ENCODE peak calls at places on chromosomes 4 and X, in eight cellular contexts. One of them, this sample, is unnamed.

GRCh38 chrX:35890699-35891098 is 28.8 kb upstream of the CFAP47 start:
- DNase-seq in psoas muscle: no peak
- DNase-seq in PC-3: peak
- DNase-seq in upper lobe of left lung: no peak
- DNase-seq in cardiac muscle cell: peak
- DNase-seq in right atrium auricular region: no peak
- DNase-seq in choroid plexus epithelial cell: peak
- DNase-seq in neural crest cell: no peak
- DNase-seq in this sample: peak

GRCh38 chrX:128781506-128781905 is 729.3 kb upstream of the ACTRT1 start:
- DNase-seq in psoas muscle: no peak
- DNase-seq in PC-3: peak
- DNase-seq in upper lobe of left lung: no peak
- DNase-seq in cardiac muscle cell: peak
- DNase-seq in right atrium auricular region: no peak
- DNase-seq in choroid plexus epithelial cell: peak
- DNase-seq in neural crest cell: peak
- DNase-seq in this sample: peak

GRCh38 chr4:98662619-98663225 is 4.3 kb upstream of the TSPAN5 start:
- DNase-seq in psoas muscle: no peak
- DNase-seq in PC-3: peak
- DNase-seq in upper lobe of left lung: no peak
- DNase-seq in cardiac muscle cell: no peak
- DNase-seq in right atrium auricular region: no peak
- DNase-seq in choroid plexus epithelial cell: no peak
- DNase-seq in neural crest cell: no peak
- DNase-seq in this sample: no peak

GRCh38 chr4:24659241-24659961 is 75.0 kb upstream of the DHX15 start:
- DNase-seq in psoas muscle: no peak
- DNase-seq in PC-3: peak
- DNase-seq in upper lobe of left lung: no peak
- DNase-seq in cardiac muscle cell: no peak
- DNase-seq in right atrium auricular region: no peak
- DNase-seq in choroid plexus epithelial cell: no peak
- DNase-seq in neural crest cell: no peak
- DNase-seq in this sample: no peak

GRCh38 chr4:129362685-129363274 is 266.8 kb downstream of the C4orf33 start:
- DNase-seq in psoas muscle: no peak
- DNase-seq in PC-3: peak
- DNase-seq in upper lobe of left lung: no peak
- DNase-seq in cardiac muscle cell: peak
- DNase-seq in right atrium auricular region: no peak
- DNase-seq in choroid plexus epithelial cell: peak
- DNase-seq in neural crest cell: peak
- DNase-seq in this sample: peak

GRCh38 chrX:10356979-10357378 is 200.2 kb downstream of the CLCN4 start:
- DNase-seq in psoas muscle: no peak
- DNase-seq in PC-3: peak
- DNase-seq in upper lobe of left lung: no peak
- DNase-seq in cardiac muscle cell: no peak
- DNase-seq in right atrium auricular region: no peak
- DNase-seq in choroid plexus epithelial cell: no peak
- DNase-seq in neural crest cell: no peak
- DNase-seq in this sample: no peak

GRCh38 chr4:141314627-141315026 is 93.9 kb downstream of the ZNF330 start:
- DNase-seq in psoas muscle: no peak
- DNase-seq in PC-3: no peak
- DNase-seq in upper lobe of left lung: no peak
- DNase-seq in cardiac muscle cell: no peak
- DNase-seq in right atrium auricular region: no peak
- DNase-seq in choroid plexus epithelial cell: no peak
- DNase-seq in neural crest cell: no peak
- DNase-seq in this sample: no peak

GRCh38 chr4:82613111-82613510 is 51.3 kb upstream of the TMEM150C start:
- DNase-seq in psoas muscle: no peak
- DNase-seq in PC-3: no peak
- DNase-seq in upper lobe of left lung: no peak
- DNase-seq in cardiac muscle cell: no peak
- DNase-seq in right atrium auricular region: no peak
- DNase-seq in choroid plexus epithelial cell: no peak
- DNase-seq in neural crest cell: no peak
- DNase-seq in this sample: no peak

GRCh38 chrX:12245650-12246645 is 107.7 kb downstream of the FRMPD4 start:
- DNase-seq in psoas muscle: no peak
- DNase-seq in PC-3: peak
- DNase-seq in upper lobe of left lung: no peak
- DNase-seq in cardiac muscle cell: no peak
- DNase-seq in right atrium auricular region: no peak
- DNase-seq in choroid plexus epithelial cell: peak
- DNase-seq in neural crest cell: no peak
- DNase-seq in this sample: no peak

GRCh38 chr4:3362431-3363287 is 69.8 kb downstream of the RGS12 start:
- DNase-seq in psoas muscle: no peak
- DNase-seq in PC-3: no peak
- DNase-seq in upper lobe of left lung: no peak
- DNase-seq in cardiac muscle cell: no peak
- DNase-seq in right atrium auricular region: peak
- DNase-seq in choroid plexus epithelial cell: no peak
- DNase-seq in neural crest cell: no peak
- DNase-seq in this sample: no peak

GRCh38 chrX:129726307-129727111 is 12.3 kb upstream of the XPNPEP2 start:
- DNase-seq in psoas muscle: peak
- DNase-seq in PC-3: peak
- DNase-seq in upper lobe of left lung: no peak
- DNase-seq in cardiac muscle cell: peak
- DNase-seq in right atrium auricular region: peak
- DNase-seq in choroid plexus epithelial cell: peak
- DNase-seq in neural crest cell: peak
- DNase-seq in this sample: peak

GRCh38 chr4:200936-201335 is 76.6 kb downstream of the ZNF718 start:
- DNase-seq in psoas muscle: no peak
- DNase-seq in PC-3: no peak
- DNase-seq in upper lobe of left lung: no peak
- DNase-seq in cardiac muscle cell: no peak
- DNase-seq in right atrium auricular region: no peak
- DNase-seq in choroid plexus epithelial cell: no peak
- DNase-seq in neural crest cell: no peak
- DNase-seq in this sample: no peak

GRCh38 chr4:2723751-2724150 is 32.4 kb downstream of the TNIP2 start:
- DNase-seq in psoas muscle: no peak
- DNase-seq in PC-3: no peak
- DNase-seq in upper lobe of left lung: no peak
- DNase-seq in cardiac muscle cell: no peak
- DNase-seq in right atrium auricular region: no peak
- DNase-seq in choroid plexus epithelial cell: peak
- DNase-seq in neural crest cell: no peak
- DNase-seq in this sample: no peak

GRCh38 chrX:12423346-12423745 is 285.1 kb downstream of the FRMPD4 start:
- DNase-seq in psoas muscle: no peak
- DNase-seq in PC-3: no peak
- DNase-seq in upper lobe of left lung: no peak
- DNase-seq in cardiac muscle cell: no peak
- DNase-seq in right atrium auricular region: no peak
- DNase-seq in choroid plexus epithelial cell: no peak
- DNase-seq in neural crest cell: no peak
- DNase-seq in this sample: no peak

GRCh38 chr4:8276358-8277240 is 7.0 kb downstream of the HTRA3 start:
- DNase-seq in psoas muscle: peak
- DNase-seq in PC-3: peak
- DNase-seq in upper lobe of left lung: peak
- DNase-seq in cardiac muscle cell: no peak
- DNase-seq in right atrium auricular region: peak
- DNase-seq in choroid plexus epithelial cell: peak
- DNase-seq in neural crest cell: no peak
- DNase-seq in this sample: no peak

GRCh38 chr4:8273450-8273849 is 3.9 kb downstream of the HTRA3 start:
- DNase-seq in psoas muscle: no peak
- DNase-seq in PC-3: no peak
- DNase-seq in upper lobe of left lung: no peak
- DNase-seq in cardiac muscle cell: no peak
- DNase-seq in right atrium auricular region: no peak
- DNase-seq in choroid plexus epithelial cell: no peak
- DNase-seq in neural crest cell: no peak
- DNase-seq in this sample: no peak

GRCh38 chr4:8275511-8275910 is 6.0 kb downstream of the HTRA3 start:
- DNase-seq in psoas muscle: peak
- DNase-seq in PC-3: no peak
- DNase-seq in upper lobe of left lung: no peak
- DNase-seq in cardiac muscle cell: no peak
- DNase-seq in right atrium auricular region: no peak
- DNase-seq in choroid plexus epithelial cell: no peak
- DNase-seq in neural crest cell: no peak
- DNase-seq in this sample: no peak

GRCh38 chr4:8274066-8274652 is 4.6 kb downstream of the HTRA3 start:
- DNase-seq in psoas muscle: no peak
- DNase-seq in PC-3: no peak
- DNase-seq in upper lobe of left lung: peak
- DNase-seq in cardiac muscle cell: no peak
- DNase-seq in right atrium auricular region: no peak
- DNase-seq in choroid plexus epithelial cell: no peak
- DNase-seq in neural crest cell: no peak
- DNase-seq in this sample: no peak

GRCh38 chr4:8274772-8275241 is 5.3 kb downstream of the HTRA3 start:
- DNase-seq in psoas muscle: peak
- DNase-seq in PC-3: no peak
- DNase-seq in upper lobe of left lung: peak
- DNase-seq in cardiac muscle cell: peak
- DNase-seq in right atrium auricular region: peak
- DNase-seq in choroid plexus epithelial cell: peak
- DNase-seq in neural crest cell: peak
- DNase-seq in this sample: peak
- TF ChIP-seq CTCF in psoas muscle: peak
- TF ChIP-seq CTCF in PC-3: no peak
- TF ChIP-seq CTCF in upper lobe of left lung: no peak
- TF ChIP-seq CTCF in cardiac muscle cell: peak
- TF ChIP-seq CTCF in right atrium auricular region: peak
- TF ChIP-seq CTCF in choroid plexus epithelial cell: peak
- TF ChIP-seq CTCF in neural crest cell: no peak
- TF ChIP-seq CTCF in this sample: no peak

GRCh38 chrX:102651242-102651967 is at the start of gene GPRASP1:
- DNase-seq in psoas muscle: peak
- DNase-seq in PC-3: no peak
- DNase-seq in upper lobe of left lung: peak
- DNase-seq in cardiac muscle cell: peak
- DNase-seq in right atrium auricular region: peak
- DNase-seq in choroid plexus epithelial cell: peak
- DNase-seq in neural crest cell: peak
- DNase-seq in this sample: peak

GRCh38 chrX:102654696-102655095 is 3.4 kb downstream of the GPRASP1 start:
- DNase-seq in psoas muscle: no peak
- DNase-seq in PC-3: no peak
- DNase-seq in upper lobe of left lung: no peak
- DNase-seq in cardiac muscle cell: no peak
- DNase-seq in right atrium auricular region: no peak
- DNase-seq in choroid plexus epithelial cell: no peak
- DNase-seq in neural crest cell: no peak
- DNase-seq in this sample: no peak

GRCh38 chrX:102650903-102651241 is 411 bp upstream of the GPRASP1 start:
- DNase-seq in psoas muscle: no peak
- DNase-seq in PC-3: no peak
- DNase-seq in upper lobe of left lung: no peak
- DNase-seq in cardiac muscle cell: no peak
- DNase-seq in right atrium auricular region: no peak
- DNase-seq in choroid plexus epithelial cell: no peak
- DNase-seq in neural crest cell: no peak
- DNase-seq in this sample: no peak

GRCh38 chrX:102651968-102652744 is 873 bp downstream of the GPRASP1 start:
- DNase-seq in psoas muscle: peak
- DNase-seq in PC-3: no peak
- DNase-seq in upper lobe of left lung: no peak
- DNase-seq in cardiac muscle cell: peak
- DNase-seq in right atrium auricular region: peak
- DNase-seq in choroid plexus epithelial cell: peak
- DNase-seq in neural crest cell: peak
- DNase-seq in this sample: peak
- TF ChIP-seq CTCF in psoas muscle: peak
- TF ChIP-seq CTCF in PC-3: no peak
- TF ChIP-seq CTCF in upper lobe of left lung: peak
- TF ChIP-seq CTCF in cardiac muscle cell: peak
- TF ChIP-seq CTCF in right atrium auricular region: peak
- TF ChIP-seq CTCF in choroid plexus epithelial cell: peak
- TF ChIP-seq CTCF in neural crest cell: peak
- TF ChIP-seq CTCF in this sample: peak

GRCh38 chrX:133215747-133216146 is 2.4 kb downstream of the TFDP3 start:
- DNase-seq in psoas muscle: no peak
- DNase-seq in PC-3: peak
- DNase-seq in upper lobe of left lung: no peak
- DNase-seq in cardiac muscle cell: peak
- DNase-seq in right atrium auricular region: no peak
- DNase-seq in choroid plexus epithelial cell: peak
- DNase-seq in neural crest cell: peak
- DNase-seq in this sample: peak
- TF ChIP-seq CTCF in psoas muscle: peak
- TF ChIP-seq CTCF in PC-3: peak
- TF ChIP-seq CTCF in upper lobe of left lung: no peak
- TF ChIP-seq CTCF in cardiac muscle cell: peak
- TF ChIP-seq CTCF in right atrium auricular region: no peak
- TF ChIP-seq CTCF in choroid plexus epithelial cell: peak
- TF ChIP-seq CTCF in neural crest cell: peak
- TF ChIP-seq CTCF in this sample: peak

GRCh38 chr4:71050809-71051208 is 57.4 kb downstream of the DCK start:
- DNase-seq in psoas muscle: no peak
- DNase-seq in PC-3: peak
- DNase-seq in upper lobe of left lung: no peak
- DNase-seq in cardiac muscle cell: no peak
- DNase-seq in right atrium auricular region: no peak
- DNase-seq in choroid plexus epithelial cell: no peak
- DNase-seq in neural crest cell: no peak
- DNase-seq in this sample: no peak
- TF ChIP-seq CTCF in psoas muscle: peak
- TF ChIP-seq CTCF in PC-3: peak
- TF ChIP-seq CTCF in upper lobe of left lung: no peak
- TF ChIP-seq CTCF in cardiac muscle cell: no peak
- TF ChIP-seq CTCF in right atrium auricular region: no peak
- TF ChIP-seq CTCF in choroid plexus epithelial cell: no peak
- TF ChIP-seq CTCF in neural crest cell: peak
- TF ChIP-seq CTCF in this sample: no peak

GRCh38 chr4:108650212-108651067 is at the start of gene OSTC:
- DNase-seq in psoas muscle: peak
- DNase-seq in PC-3: peak
- DNase-seq in upper lobe of left lung: peak
- DNase-seq in cardiac muscle cell: peak
- DNase-seq in right atrium auricular region: peak
- DNase-seq in choroid plexus epithelial cell: peak
- DNase-seq in neural crest cell: peak
- DNase-seq in this sample: peak
- TF ChIP-seq CTCF in psoas muscle: no peak
- TF ChIP-seq CTCF in PC-3: no peak
- TF ChIP-seq CTCF in upper lobe of left lung: no peak
- TF ChIP-seq CTCF in cardiac muscle cell: peak
- TF ChIP-seq CTCF in right atrium auricular region: no peak
- TF ChIP-seq CTCF in choroid plexus epithelial cell: peak
- TF ChIP-seq CTCF in neural crest cell: no peak
- TF ChIP-seq CTCF in this sample: no peak